ENCODE peak calls at places on chromosomes 3 and 15, in seven cellular contexts. L is adipocyte; V is CD8-positive, alpha-beta memory T cell; E is AG10803; M is fibroblast of pulmonary artery; B is cardiac fibroblast; F is upper lobe of left lung. H is an unnamed sample.

GRCh38 chr15:101187820-101188516 is 63.9 kb downstream of the CHSY1 start:
- DNase-seq in V (no peak), M (peak), E (peak), B (peak), F (no peak), L (peak), H (no peak)

GRCh38 chr15:70090436-70091291 is 7.1 kb downstream of the TLE3 start:
- DNase-seq in L (no peak), F (no peak), V (peak), M (no peak), B (no peak), E (no peak), H (no peak)

GRCh38 chr3:13308406-13308805 is 111.7 kb downstream of the NUP210 start:
- DNase-seq in M (peak), L (peak), B (peak), F (no peak), V (no peak), E (peak), H (no peak)

GRCh38 chr15:56786966-56787365 is 53.7 kb upstream of the ZNF280D start:
- DNase-seq in L (no peak), E (peak), F (no peak), M (no peak), V (no peak), B (no peak), H (no peak)

GRCh38 chr3:195441476-195441970 is 1.3 kb downstream of the ACAP2 start:
- DNase-seq in B (no peak), M (peak), V (no peak), F (no peak), E (peak), L (peak), H (no peak)

GRCh38 chr3:71831599-71831998 is 46.7 kb upstream of the PROK2 start:
- DNase-seq in M (peak), B (peak), L (peak), F (no peak), V (no peak), E (peak), H (no peak)

GRCh38 chr15:68767833-68768232 is 52.9 kb downstream of the ANP32A start:
- DNase-seq in B (no peak), M (no peak), L (no peak), E (no peak), V (no peak), F (no peak), H (no peak)

GRCh38 chr15:52095597-52096262 is 16.8 kb downstream of the BCL2L10 start:
- DNase-seq in F (no peak), L (peak), V (no peak), E (peak), B (peak), M (peak), H (no peak)

GRCh38 chr15:84817461-84818081 is 415 bp downstream of the ALPK3 start:
- DNase-seq in V (no peak), F (no peak), L (no peak), B (no peak), E (no peak), M (no peak), H (no peak)

GRCh38 chr3:195757371-195757770 is 36.6 kb downstream of the MUC20 start:
- DNase-seq in B (no peak), V (no peak), E (no peak), L (no peak), F (no peak), M (no peak), H (no peak)

GRCh38 chr3:33035596-33035995 is 61.4 kb downstream of the GLB1 start:
- DNase-seq in E (peak), F (no peak), M (peak), B (peak), L (peak), V (no peak), H (no peak)

GRCh38 chr15:100959066-100960050 is 40.2 kb downstream of the LRRK1 start:
- DNase-seq in V (no peak), L (no peak), E (no peak), B (peak), F (no peak), M (peak), H (no peak)

GRCh38 chr3:149620291-149621020 is 37.4 kb downstream of the WWTR1 start:
- DNase-seq in B (peak), L (peak), V (no peak), M (peak), F (no peak), E (peak), H (no peak)

GRCh38 chr3:107716734-107717133 is 194.0 kb downstream of the BBX start:
- DNase-seq in M (no peak), F (no peak), B (no peak), L (no peak), V (no peak), E (no peak), H (no peak)

GRCh38 chr3:23201154-23201838 is 1.8 kb upstream of the UBE2E2 start:
- DNase-seq in L (no peak), F (no peak), E (no peak), V (no peak), B (no peak), M (peak), H (no peak)

GRCh38 chr3:48408823-48409281 is 21.0 kb downstream of the PLXNB1 start:
- DNase-seq in E (no peak), V (peak), L (no peak), B (no peak), M (no peak), F (no peak), H (peak)

GRCh38 chr15:56659197-56659596 is 74.1 kb downstream of the ZNF280D start:
- DNase-seq in B (no peak), M (no peak), V (no peak), L (no peak), E (no peak), F (no peak), H (no peak)

GRCh38 chr3:124510290-124510689 is 220.0 kb upstream of the UMPS start:
- DNase-seq in M (no peak), L (peak), E (peak), F (no peak), B (peak), V (no peak), H (no peak)

GRCh38 chr15:39174332-39174731 is 406.5 kb upstream of the THBS1 start:
- DNase-seq in M (no peak), F (no peak), B (no peak), V (no peak), E (no peak), L (no peak), H (no peak)

GRCh38 chr3:81761904-81762565 is 590 bp upstream of the GBE1 start:
- DNase-seq in V (no peak), L (no peak), F (no peak), E (peak), B (no peak), M (peak), H (no peak)

GRCh38 chr3:58009749-58010535 is 1.7 kb downstream of the FLNB start:
- DNase-seq in B (no peak), V (no peak), E (no peak), L (no peak), F (no peak), M (no peak), H (peak)

GRCh38 chr3:86702381-86702958 is 288.5 kb downstream of the VGLL3 start:
- DNase-seq in L (peak), M (peak), B (peak), E (peak), F (no peak), V (no peak), H (no peak)

GRCh38 chr3:186722457-186722856 is 5.3 kb downstream of the KNG1 start:
- DNase-seq in M (peak), B (peak), L (no peak), V (no peak), E (peak), F (no peak), H (no peak)

GRCh38 chr3:107208100-107208499 is 169.1 kb upstream of the CCDC54 start:
- DNase-seq in V (no peak), L (peak), M (peak), B (peak), F (no peak), E (peak), H (peak)

GRCh38 chr15:57146394-57147140 is 228.1 kb downstream of the TCF12 start:
- DNase-seq in L (peak), B (peak), M (peak), V (no peak), E (peak), F (no peak), H (no peak)

GRCh38 chr15:94400521-94401290 is 169.3 kb downstream of the MCTP2 start:
- DNase-seq in V (no peak), E (no peak), L (no peak), B (no peak), F (no peak), M (no peak), H (no peak)

GRCh38 chr15:85494035-85494793 is 113.8 kb downstream of the AKAP13 start:
- DNase-seq in F (no peak), M (peak), V (no peak), B (peak), L (peak), E (peak), H (no peak)

GRCh38 chr3:10601131-10601856 is 95.9 kb upstream of the ATP2B2 start:
- DNase-seq in B (no peak), E (peak), L (no peak), F (no peak), M (no peak), V (no peak), H (no peak)

GRCh38 chr3:30673425-30674341 is 67.3 kb downstream of the TGFBR2 start:
- DNase-seq in M (no peak), L (peak), V (no peak), B (no peak), F (no peak), E (no peak), H (no peak)

GRCh38 chr15:39075756-39076341 is 505.0 kb upstream of the THBS1 start:
- DNase-seq in V (no peak), F (no peak), E (peak), B (no peak), M (no peak), L (no peak), H (no peak)

GRCh38 chr3:189144645-189145044 is 27.1 kb upstream of the TPRG1 start:
- DNase-seq in E (peak), L (no peak), B (peak), M (peak), V (peak), F (no peak), H (no peak)

GRCh38 chr3:135513106-135514063 is 452.1 kb upstream of the PPP2R3A start:
- DNase-seq in L (no peak), E (peak), V (no peak), F (no peak), M (peak), B (peak), H (no peak)

GRCh38 chr3:62876064-62876463 is 848 bp upstream of the CADPS start:
- DNase-seq in E (peak), F (no peak), L (peak), B (peak), V (no peak), M (peak), H (no peak)

GRCh38 chr3:51671090-51672082 is at the start of gene TEX264:
- DNase-seq in V (peak), M (peak), F (peak), L (peak), B (peak), E (peak), H (peak)

GRCh38 chr3:51669241-51670052 is 1.6 kb upstream of the TEX264 start:
- DNase-seq in F (peak), M (peak), B (peak), E (peak), V (peak), L (peak), H (peak)

GRCh38 chr3:51668756-51669155 is 2.3 kb upstream of the TEX264 start:
- DNase-seq in M (no peak), E (no peak), V (no peak), L (no peak), F (no peak), B (no peak), H (no peak)

GRCh38 chr3:51670711-51671089 is 352 bp upstream of the TEX264 start:
- DNase-seq in B (no peak), L (no peak), M (no peak), F (no peak), V (no peak), E (no peak), H (no peak)

DNA sequence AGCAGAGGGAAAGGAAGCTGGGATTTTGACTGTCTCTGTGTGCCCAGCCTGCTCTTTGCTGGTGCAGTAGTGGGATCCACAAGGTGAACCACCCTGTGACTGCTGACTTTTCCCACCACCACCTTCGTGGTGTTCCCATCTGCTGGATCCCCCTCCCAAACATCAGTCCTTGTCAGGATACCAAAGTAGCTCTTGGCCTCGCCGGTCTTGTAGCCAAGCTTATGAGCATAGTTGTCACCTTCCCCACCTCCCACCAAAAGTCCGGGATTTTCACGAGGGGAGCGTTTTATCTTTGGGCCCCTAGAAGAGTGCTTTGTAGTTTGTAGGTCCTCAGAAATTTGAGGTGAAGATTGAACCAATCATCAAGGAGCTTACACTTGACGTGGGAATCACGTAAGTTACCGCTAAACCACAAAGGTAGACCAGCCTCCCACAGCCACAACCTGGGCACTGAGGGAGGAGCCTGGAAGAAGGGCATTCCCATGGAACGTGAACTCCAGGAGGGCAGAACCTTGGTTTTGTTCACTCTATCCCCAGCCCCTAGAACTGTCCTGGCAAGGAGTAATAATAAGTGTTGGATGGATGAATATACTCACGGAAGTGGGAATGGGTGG is 892 bp upstream of the TEX264 start:
- DNase-seq in E (no peak), F (no peak), B (no peak), M (no peak), L (no peak), V (no peak), H (no peak)
- H3K4me3 ChIP-seq in E (no peak), F (no peak), B (no peak), M (no peak), L (peak), V (peak), H (peak)

DNA sequence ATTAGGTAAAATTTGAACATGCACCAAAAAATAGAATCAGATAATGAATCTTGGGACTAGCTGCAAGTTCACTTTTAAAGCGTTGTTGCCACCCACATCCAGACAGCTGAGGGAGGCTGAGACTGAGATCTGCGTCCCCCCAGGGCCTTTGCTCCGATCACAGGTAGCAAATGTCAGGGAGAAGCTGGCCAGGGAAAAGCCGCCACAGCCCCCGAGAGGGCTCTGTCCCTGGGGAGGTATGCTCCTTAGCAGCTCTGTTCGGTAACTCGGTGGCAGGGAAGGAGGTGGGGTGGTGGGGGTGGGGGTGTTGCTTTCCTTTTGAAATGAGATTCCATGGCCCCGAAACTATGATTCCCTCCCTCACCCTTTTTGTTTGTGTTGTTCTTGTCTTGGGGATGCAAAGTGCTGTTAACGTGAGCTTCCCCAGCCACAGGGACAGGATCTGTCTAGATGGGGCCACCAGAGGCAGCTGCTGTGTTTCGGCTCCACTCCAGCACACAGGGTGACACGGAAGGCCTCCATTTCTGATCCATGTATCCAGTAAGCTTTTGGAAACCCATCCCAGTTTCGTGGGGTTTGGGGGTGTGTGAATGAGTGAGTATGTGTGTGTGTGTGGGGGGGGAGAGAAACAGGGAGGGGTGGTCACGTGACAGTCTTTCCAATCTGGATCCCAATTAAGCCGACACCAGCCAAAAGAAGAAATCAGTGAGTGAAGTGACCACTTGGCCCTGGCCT is 1.1 kb upstream of the MINAR1 start:
- DNase-seq in F (no peak), M (no peak), B (peak), E (peak), L (no peak), V (no peak), H (no peak)
- H3K4me3 ChIP-seq in F (no peak), M (peak), B (peak), E (peak), L (peak), V (no peak), H (no peak)

GRCh38 chr3:152193673-152194267 is 75.0 kb upstream of the MBNL1 start:
- DNase-seq in B (no peak), E (no peak), F (no peak), V (no peak), M (no peak), L (no peak), H (no peak)
- H3K4me3 ChIP-seq in B (no peak), E (no peak), F (no peak), V (peak), M (no peak), L (no peak), H (peak)

DNA sequence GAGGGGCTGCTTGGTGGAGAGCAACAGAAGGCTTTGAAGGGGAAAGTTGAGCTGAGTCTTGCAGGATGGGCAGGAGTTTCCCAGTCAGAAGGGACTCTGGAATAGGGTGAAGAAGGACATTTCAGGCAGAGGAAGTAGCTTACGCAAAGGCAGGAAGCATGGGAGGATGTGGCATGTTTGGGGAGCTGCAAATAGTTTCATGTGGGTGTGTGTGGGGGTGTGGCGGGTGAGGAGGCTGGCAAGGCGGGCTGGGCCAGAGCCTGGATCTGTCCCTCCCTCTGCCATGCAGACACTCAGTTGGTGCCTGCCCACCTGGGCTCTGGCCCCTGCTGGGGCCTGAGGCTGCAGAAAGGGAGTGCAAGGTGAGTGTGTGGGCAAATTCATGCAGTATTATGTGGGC is 10.4 kb downstream of the TEX264 start:
- DNase-seq in L (no peak), V (peak), F (no peak), E (peak), B (peak), M (peak), H (no peak)
- H3K4me3 ChIP-seq in L (no peak), V (peak), F (no peak), E (no peak), B (no peak), M (no peak), H (no peak)

GRCh38 chr15:76903251-76903681 is 1.9 kb downstream of the SCAPER start:
- DNase-seq in F (no peak), L (peak), V (no peak), E (peak), B (peak), M (peak), H (no peak)
- H3K4me3 ChIP-seq in F (no peak), L (peak), V (no peak), E (no peak), B (no peak), M (no peak), H (no peak)

H was measured in sigmoid colon.